ENCODE peak calls at places on chromosomes 3 and 15, in six cellular contexts. K is coronary artery, Q is dorsolateral prefrontal cortex, V is neural progenitor cell, A is AG04450, H is left ventricle myocardium inferior. C is an unnamed sample.

GRCh38 chr15:44010114-44010513 is 183.3 kb downstream of the WDR76 start:
- DNase-seq in K (no peak), Q (no peak), H (no peak), V (no peak), A (peak; percentile 38), C (no peak)

GRCh38 chr3:71885001-71885400 is 100.1 kb upstream of the PROK2 start:
- DNase-seq in A (no peak), V (peak; percentile 87), K (no peak), H (no peak), Q (no peak), C (no peak)

GRCh38 chr3:59600631-59601030 is 550.8 kb upstream of the CFAP20DC start:
- DNase-seq in H (no peak), Q (no peak), A (no peak), K (no peak), V (no peak), C (no peak)

GRCh38 chr3:188339410-188340295 is 185.7 kb downstream of the LPP start:
- DNase-seq in A (no peak), Q (no peak), K (no peak), H (no peak), V (no peak), C (no peak)

GRCh38 chr15:64035525-64035924 is 10.8 kb downstream of the DAPK2 start:
- DNase-seq in K (no peak), H (no peak), Q (no peak), A (no peak), V (no peak), C (no peak)

GRCh38 chr3:63069780-63070540 is 194.7 kb upstream of the CADPS start:
- DNase-seq in V (no peak), Q (no peak), K (no peak), H (no peak), A (no peak), C (no peak)

GRCh38 chr15:61393524-61393923 is 164.4 kb upstream of the RORA start:
- DNase-seq in A (no peak), V (no peak), H (no peak), Q (no peak), K (no peak), C (no peak)

GRCh38 chr15:91915576-91915975 is 62.1 kb downstream of the SLCO3A1 start:
- DNase-seq in Q (no peak), H (no peak), K (no peak), A (no peak), V (no peak), C (no peak)

GRCh38 chr15:87563840-87564239 is 692.7 kb downstream of the NTRK3 start:
- DNase-seq in Q (no peak), A (no peak), H (no peak), V (no peak), K (no peak), C (no peak)

GRCh38 chr3:197149528-197149927 is 119.9 kb upstream of the MELTF start:
- DNase-seq in V (no peak), Q (no peak), H (no peak), K (no peak), A (no peak), C (no peak)

GRCh38 chr15:57248074-57248473 is 128.2 kb upstream of the CGNL1 start:
- DNase-seq in K (no peak), Q (no peak), V (no peak), H (no peak), A (no peak), C (no peak)

GRCh38 chr15:36117394-36117793 is 462.0 kb upstream of the CDIN1 start:
- DNase-seq in V (no peak), A (no peak), H (no peak), Q (no peak), K (no peak), C (no peak)

GRCh38 chr3:146165370-146165769 is 4.4 kb upstream of the PLOD2 start:
- DNase-seq in H (no peak), V (no peak), K (no peak), Q (no peak), A (no peak), C (no peak)

GRCh38 chr15:63839717-63840116 is 6.0 kb upstream of the HERC1 start:
- DNase-seq in A (no peak), V (no peak), K (no peak), H (no peak), Q (no peak), C (no peak)

GRCh38 chr3:12974316-12974715 is 98.9 kb downstream of the IQSEC1 start:
- DNase-seq in H (no peak), V (no peak), K (no peak), Q (no peak), A (no peak), C (no peak)

GRCh38 chr3:112013058-112013783 is 14.5 kb downstream of the TAGLN3 start:
- DNase-seq in H (peak; percentile 57), Q (peak; percentile 77), A (peak; percentile 55), V (peak; percentile 80), K (no peak), C (peak; percentile 49)

GRCh38 chr3:185272051-185272450 is 18.2 kb upstream of the EHHADH start:
- DNase-seq in V (no peak), A (no peak), K (no peak), H (no peak), Q (no peak), C (no peak)

GRCh38 chr3:160869825-160870224 is 113.8 kb downstream of the PPM1L start:
- DNase-seq in A (no peak), Q (no peak), K (no peak), H (peak; percentile 19), V (no peak), C (peak; percentile 18)

GRCh38 chr3:108946292-108947290 is 7.1 kb downstream of the GUCA1C start:
- DNase-seq in V (no peak), K (no peak), A (no peak), Q (no peak), H (no peak), C (peak; percentile 66)

GRCh38 chr3:147361671-147362420 is 44.5 kb downstream of the ZIC4 start:
- DNase-seq in H (no peak), Q (no peak), K (no peak), A (no peak), V (peak; percentile 81), C (no peak)

GRCh38 chr15:98288091-98288590 is 327.6 kb downstream of the ARRDC4 start:
- DNase-seq in A (no peak), V (no peak), H (no peak), Q (no peak), K (no peak), C (no peak)

GRCh38 chr3:128400683-128401082 is 66.0 kb downstream of the DNAJB8 start:
- DNase-seq in V (peak; percentile 87), Q (no peak), A (no peak), K (no peak), H (no peak), C (no peak)

GRCh38 chr3:34178415-34178814 is 380.0 kb downstream of the PDCD6IP start:
- DNase-seq in K (no peak), Q (no peak), H (no peak), A (no peak), V (no peak), C (no peak)

GRCh38 chr15:68439506-68439905 is 7.5 kb upstream of the ITGA11 start:
- DNase-seq in Q (no peak), V (no peak), A (no peak), K (no peak), H (no peak), C (no peak)

GRCh38 chr3:56987238-56987932 is 73.1 kb upstream of the SPATA12 start:
- DNase-seq in H (no peak), Q (peak; percentile 66), V (peak; percentile 53), K (no peak), A (no peak), C (no peak)

GRCh38 chr3:97970929-97971460 is 1.2 kb downstream of the RIOX2 start:
- DNase-seq in Q (no peak), V (no peak), H (no peak), A (no peak), K (no peak), C (no peak)

DNA sequence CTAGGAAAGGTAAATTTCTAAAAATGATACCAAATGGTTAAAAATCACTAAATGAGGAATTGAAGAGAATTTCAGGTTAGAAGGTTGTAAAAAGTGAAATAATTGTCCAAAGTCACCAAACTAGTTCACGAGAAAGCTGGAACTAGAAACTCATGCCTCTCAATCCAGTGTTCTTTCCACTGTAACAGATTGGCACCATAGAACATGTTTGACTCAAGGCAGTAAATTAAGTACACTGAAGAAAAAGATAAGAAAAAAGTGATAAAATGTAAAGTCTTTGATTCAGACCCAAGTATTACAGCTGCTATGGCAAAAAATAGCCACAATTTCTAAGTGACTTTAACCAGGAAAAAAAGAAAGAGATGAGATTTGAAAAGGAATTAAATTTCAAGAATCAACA is 26.5 kb downstream of the ZBTB20 start:
- DNase-seq in V (no peak), Q (no peak), K (no peak), H (no peak), A (no peak), C (no peak)
- TF ChIP-seq CTCF in V (no peak), Q (no peak), K (no peak), H (no peak), A (no peak), C (no peak)

DNA sequence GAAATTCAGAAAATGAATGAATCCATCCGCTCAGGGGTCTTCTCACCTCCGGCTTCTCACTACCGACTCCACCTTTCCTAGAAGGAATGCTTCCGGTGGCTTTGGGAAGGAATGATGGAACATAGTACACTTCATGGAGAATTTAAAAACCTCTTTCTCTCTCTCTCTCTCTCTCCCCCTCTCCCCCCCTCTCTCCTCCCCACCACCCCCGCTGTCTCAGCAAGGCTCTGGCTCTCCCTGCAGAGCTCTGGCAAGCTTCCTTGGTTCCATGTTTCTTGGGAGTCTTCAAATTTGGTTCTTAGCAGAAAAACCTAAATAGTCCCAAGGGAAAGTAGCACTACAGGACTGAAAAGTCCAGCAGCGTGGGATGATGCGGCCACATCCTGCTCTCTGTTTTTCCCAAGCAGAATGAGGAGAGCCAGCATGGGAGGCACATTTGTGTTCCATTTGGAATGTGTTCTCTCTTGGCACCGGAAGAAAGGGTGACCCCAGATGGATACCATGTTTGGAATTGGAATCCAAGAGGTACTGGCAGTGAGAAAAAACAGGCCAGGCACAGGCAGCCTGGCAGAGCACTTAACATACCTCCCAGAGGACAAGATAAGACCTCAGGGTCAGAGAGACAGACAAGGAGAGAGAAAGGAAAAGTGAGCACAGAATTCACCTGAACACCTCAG is at the start of gene POPDC2:
- DNase-seq in H (peak; percentile 32), V (no peak), Q (no peak), K (no peak), A (no peak), C (no peak)
- H3K27ac ChIP-seq in H (peak within 1 kb of the TSS; percentile 94), V (no peak within 1 kb of the TSS), Q (no peak within 1 kb of the TSS), K (peak within 1 kb of the TSS; percentile 62), A (peak within 1 kb of the TSS; percentile 11), C (no peak within 1 kb of the TSS)

GRCh38 chr3:31449318-31449717 is 83.4 kb upstream of the STT3B start:
- DNase-seq in A (no peak), V (no peak), K (no peak), H (no peak), Q (no peak), C (no peak)

GRCh38 chr3:31450345-31450744 is 82.4 kb upstream of the STT3B start:
- DNase-seq in A (no peak), Q (no peak), V (no peak), K (no peak), H (no peak), C (no peak)

GRCh38 chr3:31448882-31449243 is 83.9 kb upstream of the STT3B start:
- DNase-seq in Q (no peak), V (no peak), A (no peak), H (no peak), K (no peak), C (no peak)

GRCh38 chr3:31446411-31446810 is 86.3 kb upstream of the STT3B start:
- DNase-seq in Q (no peak), V (no peak), A (no peak), K (no peak), H (no peak), C (no peak)

GRCh38 chr3:31448035-31448881 is 84.5 kb upstream of the STT3B start:
- DNase-seq in H (no peak), A (no peak), Q (no peak), V (peak; percentile 48), K (no peak), C (no peak)
- TF ChIP-seq CTCF in H (peak; percentile 46), A (peak; percentile 48), Q (no peak), V (peak; percentile 54), K (no peak), C (no peak)

GRCh38 chr15:75156306-75157215 is 45.1 kb upstream of the C15orf39 start:
- DNase-seq in K (no peak), Q (no peak), A (no peak), H (no peak), V (peak; percentile 66), C (no peak)
- H3K27ac ChIP-seq in K (no peak overlapping the region), Q (no peak overlapping the region), A (no peak overlapping the region), H (no peak overlapping the region), V (no peak overlapping the region), C (no peak overlapping the region)

C was measured in RWPE1.